ENCODE peak calls at places on chromosomes 6 and 20, in six cellular contexts. J, L, M, X, Z and F are unnamed samples.

GRCh38 chr20:19074828-19075516 is 137.5 kb upstream of the SLC24A3 start:
- DNase-seq in J (no peak), L (peak), M (peak), X (peak), Z (no peak), F (no peak)

GRCh38 chr6:17577059-17577458 is 23.0 kb upstream of the FAM8A1 start:
- DNase-seq in J (no peak), L (no peak), M (no peak), X (peak), Z (no peak), F (no peak)

GRCh38 chr6:108168501-108168979 is 2.7 kb downstream of the NR2E1 start:
- DNase-seq in J (no peak), L (peak), M (no peak), X (peak), Z (peak), F (no peak)

GRCh38 chr6:87754828-87755227 is 52.8 kb upstream of the AKIRIN2 start:
- DNase-seq in J (no peak), L (no peak), M (no peak), X (no peak), Z (no peak), F (no peak)

GRCh38 chr20:17228624-17229061 is 1.8 kb downstream of the PCSK2 start:
- DNase-seq in J (no peak), L (no peak), M (no peak), X (peak), Z (no peak), F (no peak)

GRCh38 chr6:511488-512137 is 120.1 kb downstream of the IRF4 start:
- DNase-seq in J (no peak), L (no peak), M (no peak), X (no peak), Z (no peak), F (no peak)

GRCh38 chr6:28944412-28945006 is 20.7 kb upstream of the TRIM27 start:
- DNase-seq in J (peak), L (peak), M (peak), X (peak), Z (peak), F (no peak)

GRCh38 chr6:1605822-1606532 is 3.7 kb upstream of the FOXC1 start:
- DNase-seq in J (no peak), L (no peak), M (peak), X (no peak), Z (no peak), F (no peak)

GRCh38 chr6:107416179-107416578 is 43.2 kb downstream of the PDSS2 start:
- DNase-seq in J (no peak), L (no peak), M (no peak), X (no peak), Z (peak), F (no peak)

GRCh38 chr20:53282217-53282955 is 310.2 kb downstream of the TSHZ2 start:
- DNase-seq in J (no peak), L (no peak), M (no peak), X (peak), Z (no peak), F (no peak)

GRCh38 chr6:42727084-42727601 is 4.7 kb upstream of the PRPH2 start:
- DNase-seq in J (peak), L (peak), M (no peak), X (no peak), Z (no peak), F (no peak)

GRCh38 chr6:129370268-129370916 is 339.6 kb downstream of the ARHGAP18 start:
- DNase-seq in J (peak), L (peak), M (peak), X (peak), Z (peak), F (no peak)

GRCh38 chr6:109762166-109762565 is 71.1 kb downstream of the FIG4 start:
- DNase-seq in J (no peak), L (no peak), M (no peak), X (no peak), Z (no peak), F (no peak)

GRCh38 chr6:109743739-109744138 is 52.6 kb downstream of the FIG4 start:
- DNase-seq in J (peak), L (no peak), M (no peak), X (no peak), Z (peak), F (no peak)

GRCh38 chr6:42781811-42782688 is at the start of gene BICRAL:
- DNase-seq in J (peak), L (peak), M (no peak), X (peak), Z (peak), F (no peak)

GRCh38 chr20:18165553-18165952 is 27.9 kb downstream of the KAT14 start:
- DNase-seq in J (no peak), L (no peak), M (no peak), X (no peak), Z (no peak), F (no peak)

GRCh38 chr6:11309947-11310665 is 77.6 kb upstream of the NEDD9 start:
- DNase-seq in J (no peak), L (no peak), M (no peak), X (peak), Z (peak), F (no peak)

GRCh38 chr6:80438728-80439127 is 332.3 kb downstream of the BCKDHB start:
- DNase-seq in J (peak), L (no peak), M (no peak), X (peak), Z (peak), F (no peak)